ENCODE peak calls at places on chromosomes 13 and 19, in five cellular contexts. Q, K, Y, F and H are unnamed samples.

GRCh38 chr19:44785271-44785670 is 7.6 kb downstream of the CBLC start:
- DNase-seq in Q (no peak), K (no peak), Y (no peak), F (no peak), H (no peak)

GRCh38 chr13:55359067-55359466 is 1781.7 kb upstream of the PRR20A start:
- DNase-seq in Q (no peak), K (no peak), Y (no peak), F (no peak), H (no peak)

GRCh38 chr13:98495627-98496238 is 81.2 kb downstream of the STK24 start:
- DNase-seq in Q (no peak), K (no peak), Y (no peak), F (no peak), H (no peak)

GRCh38 chr19:16193466-16193865 is 4.2 kb upstream of the AP1M1 start:
- DNase-seq in Q (no peak), K (no peak), Y (no peak), F (no peak), H (no peak)

GRCh38 chr13:57857945-57858344 is 226.4 kb downstream of the PCDH17 start:
- DNase-seq in Q (no peak), K (no peak), Y (no peak), F (no peak), H (no peak)

GRCh38 chr13:42707596-42707995 is 73.8 kb upstream of the FAM216B start:
- DNase-seq in Q (no peak), K (peak), Y (peak), F (no peak), H (peak)

GRCh38 chr13:113057084-113057483 is 48.5 kb upstream of the F7 start:
- DNase-seq in Q (no peak), K (no peak), Y (no peak), F (no peak), H (no peak)

GRCh38 chr13:48214519-48215121 is 18.4 kb upstream of the ITM2B start:
- DNase-seq in Q (no peak), K (no peak), Y (no peak), F (no peak), H (no peak)

GRCh38 chr13:110450941-110451340 is 110.6 kb downstream of the RAB20 start:
- DNase-seq in Q (no peak), K (no peak), Y (no peak), F (no peak), H (no peak)

GRCh38 chr13:45102136-45102802 is 18.0 kb upstream of the GTF2F2 start:
- DNase-seq in Q (no peak), K (peak), Y (no peak), F (no peak), H (peak)

GRCh38 chr13:32647926-32648325 is 61.7 kb downstream of the PDS5B start:
- DNase-seq in Q (no peak), K (no peak), Y (no peak), F (no peak), H (no peak)

GRCh38 chr13:41284512-41285288 is 21.3 kb upstream of the MTRF1 start:
- DNase-seq in Q (no peak), K (peak), Y (peak), F (no peak), H (peak)

GRCh38 chr13:48232420-48233096 is 448 bp upstream of the ITM2B start:
- DNase-seq in Q (no peak), K (no peak), Y (no peak), F (no peak), H (no peak)

GRCh38 chr13:96816261-96816660 is 178.0 kb downstream of the OXGR1 start:
- DNase-seq in Q (no peak), K (no peak), Y (no peak), F (no peak), H (no peak)

GRCh38 chr19:30222428-30222873 is 149.7 kb upstream of the ZNF536 start:
- DNase-seq in Q (no peak), K (no peak), Y (no peak), F (no peak), H (no peak)

GRCh38 chr19:30082168-30082567 is 140.1 kb downstream of the URI1 start:
- DNase-seq in Q (no peak), K (no peak), Y (no peak), F (no peak), H (no peak)

GRCh38 chr19:30895946-30896345 is 453.3 kb downstream of the TSHZ3 start:
- DNase-seq in Q (no peak), K (no peak), Y (no peak), F (no peak), H (no peak)

GRCh38 chr13:78680064-78680463 is 21.1 kb upstream of the OBI1 start:
- DNase-seq in Q (peak), K (no peak), Y (no peak), F (no peak), H (no peak)

GRCh38 chr19:3121396-3121795 is 14.4 kb upstream of the GNA15 start:
- DNase-seq in Q (no peak), K (no peak), Y (no peak), F (no peak), H (no peak)

GRCh38 chr13:26236306-26236705 is 14.2 kb upstream of the RNF6 start:
- DNase-seq in Q (no peak), K (no peak), Y (no peak), F (no peak), H (no peak)

GRCh38 chr13:101490400-101491015 is 38.0 kb downstream of the ITGBL1 start:
- DNase-seq in Q (no peak), K (no peak), Y (no peak), F (no peak), H (no peak)

GRCh38 chr13:44032801-44033200 is 153.1 kb downstream of the LACC1 start:
- DNase-seq in Q (no peak), K (no peak), Y (no peak), F (no peak), H (no peak)

GRCh38 chr19:46574533-46574932 is 26.6 kb upstream of the CALM3 start:
- DNase-seq in Q (no peak), K (no peak), Y (peak), F (peak), H (no peak)

GRCh38 chr13:52955505-52955904 is 73.1 kb upstream of the OLFM4 start:
- DNase-seq in Q (no peak), K (no peak), Y (no peak), F (no peak), H (no peak)

GRCh38 chr13:61664821-61665705 is 249.4 kb upstream of the PCDH20 start:
- DNase-seq in Q (no peak), K (no peak), Y (peak), F (no peak), H (no peak)

GRCh38 chr13:94362411-94362909 is 117.0 kb downstream of the DCT start:
- DNase-seq in Q (peak), K (peak), Y (peak), F (peak), H (peak)

GRCh38 chr19:10808937-10809655 is 26.9 kb downstream of the TMED1 start:
- DNase-seq in Q (no peak), K (no peak), Y (no peak), F (peak), H (peak)

GRCh38 chr13:60414177-60414576 is 17.2 kb downstream of the TDRD3 start:
- DNase-seq in Q (no peak), K (no peak), Y (no peak), F (no peak), H (no peak)

GRCh38 chr13:103222683-103223082 is 156.5 kb upstream of the SLC10A2 start:
- DNase-seq in Q (no peak), K (no peak), Y (no peak), F (no peak), H (no peak)